ENCODE peak calls at places on chromosome 3, in ten cellular contexts. R is NCI-H2081; T is epithelial cell of esophagus; O is Calu3; E is islet precursor cell; H is stimulated activated CD8-positive, alpha-beta memory T cell treated with anti-CD3 and anti-CD28 coated beads, Interleukin-4, amount 100 ng/mL, for 1 hour; C is amygdala; Z is SJSA1; D is COR-L47; J is T-helper 17 cell. U is an unnamed sample.

GRCh38 chr3:124760601-124761000 is 30.3 kb downstream of the UMPS start:
- DNase-seq in E (peak; percentile 50), R (no peak), H (no peak), J (no peak), C (no peak), D (no peak), O (no peak), T (peak; percentile 38), Z (no peak), U (no peak)

GRCh38 chr3:139868773-139869172 is 66.2 kb upstream of the CLSTN2 start:
- DNase-seq in C (no peak), H (no peak), E (no peak), R (no peak), O (no peak), J (no peak), T (no peak), D (no peak), Z (no peak), U (no peak)

GRCh38 chr3:37852771-37853170 is 8.9 kb upstream of the CTDSPL start:
- DNase-seq in T (no peak), D (no peak), H (no peak), O (no peak), R (no peak), C (no peak), E (no peak), Z (no peak), J (no peak), U (no peak)

GRCh38 chr3:194395767-194396527 is 3.1 kb downstream of the GP5 start:
- DNase-seq in Z (no peak), R (no peak), E (peak; percentile 78), J (peak; percentile 27), C (no peak), T (no peak), O (no peak), D (no peak), H (no peak), U (no peak)

GRCh38 chr3:195227871-195228270 is 43.1 kb downstream of the XXYLT1 start:
- DNase-seq in R (no peak), E (peak; percentile 48), T (peak; percentile 20), Z (peak; percentile 9), H (no peak), J (no peak), D (no peak), C (no peak), O (no peak), U (no peak)

GRCh38 chr3:138011722-138012121 is 1.8 kb downstream of the CLDN18 start:
- DNase-seq in T (no peak), C (no peak), Z (no peak), O (no peak), D (no peak), R (no peak), J (no peak), E (no peak), H (no peak), U (no peak)

GRCh38 chr3:58521002-58521670 is 15.9 kb downstream of the ACOX2 start:
- DNase-seq in T (no peak), E (peak; percentile 51), Z (no peak), O (no peak), D (peak; percentile 64), J (no peak), R (peak; percentile 38), H (no peak), C (no peak), U (no peak)

GRCh38 chr3:4993276-4994143 is 14.3 kb downstream of the BHLHE40 start:
- DNase-seq in H (no peak), O (no peak), R (no peak), E (no peak), D (no peak), Z (peak; percentile 8), T (peak; percentile 45), C (no peak), J (no peak), U (no peak)

GRCh38 chr3:14204605-14205284 is 26.1 kb downstream of the LSM3 start:
- DNase-seq in J (no peak), R (no peak), C (no peak), Z (no peak), O (no peak), E (no peak), D (no peak), T (no peak), H (no peak), U (no peak)

GRCh38 chr3:53776494-53777101 is 69.6 kb downstream of the CHDH start:
- DNase-seq in O (no peak), E (no peak), J (no peak), C (no peak), R (no peak), H (no peak), T (peak; percentile 41), Z (no peak), D (no peak), U (no peak)

GRCh38 chr3:5138214-5138981 is 16.3 kb downstream of the ARL8B start:
- DNase-seq in Z (no peak), R (no peak), T (peak; percentile 29), O (no peak), J (no peak), H (no peak), E (no peak), D (no peak), C (no peak), U (no peak)

GRCh38 chr3:141430326-141430725 is 56.5 kb upstream of the RASA2 start:
- DNase-seq in E (no peak), Z (no peak), D (no peak), J (no peak), R (no peak), H (no peak), O (no peak), T (no peak), C (no peak), U (no peak)

GRCh38 chr3:73768594-73769308 is 144.0 kb upstream of the PDZRN3 start:
- DNase-seq in E (no peak), R (no peak), Z (no peak), J (no peak), H (no peak), O (no peak), D (no peak), T (no peak), C (no peak), U (no peak)

GRCh38 chr3:98897701-98898100 is 3.8 kb downstream of the DCBLD2 start:
- DNase-seq in E (no peak), R (no peak), O (no peak), Z (no peak), T (peak; percentile 32), C (no peak), J (no peak), H (no peak), D (no peak), U (no peak)

GRCh38 chr3:43287514-43287913 is 1.2 kb downstream of the SNRK start:
- DNase-seq in O (no peak), E (no peak), H (no peak), T (no peak), J (no peak), D (no peak), Z (no peak), R (no peak), C (no peak), U (no peak)

GRCh38 chr3:125057186-125057850 is 1.5 kb upstream of the HEG1 start:
- DNase-seq in O (no peak), J (no peak), Z (peak; percentile 69), H (no peak), R (no peak), D (no peak), C (no peak), T (peak; percentile 83), E (peak; percentile 81), U (no peak)

GRCh38 chr3:52040600-52040999 is 15.8 kb downstream of the DUSP7 start:
- DNase-seq in J (no peak), Z (no peak), O (no peak), E (no peak), R (no peak), H (no peak), D (no peak), T (no peak), C (no peak), U (no peak)

GRCh38 chr3:117059054-117059989 is 349.7 kb downstream of the TUSC7 start:
- DNase-seq in R (peak; percentile 34), C (no peak), H (no peak), T (peak; percentile 38), Z (peak; percentile 37), J (no peak), D (peak; percentile 76), O (no peak), E (no peak), U (no peak)

GRCh38 chr3:21942328-21942727 is 191.3 kb upstream of the ZNF385D start:
- DNase-seq in O (no peak), T (peak; percentile 69), H (no peak), Z (no peak), R (no peak), C (no peak), J (no peak), E (no peak), D (no peak), U (no peak)

GRCh38 chr3:38348903-38349302 is 2.3 kb downstream of the XYLB start:
- DNase-seq in H (no peak), Z (no peak), R (no peak), O (no peak), C (no peak), T (peak; percentile 71), J (no peak), D (no peak), E (no peak), U (no peak)

GRCh38 chr3:9280477-9281219 is 31.2 kb upstream of the SRGAP3 start:
- DNase-seq in O (no peak), D (peak; percentile 21), E (no peak), J (no peak), C (no peak), H (no peak), T (peak; percentile 18), R (no peak), Z (no peak), U (no peak)

GRCh38 chr3:146404451-146404850 is 64.9 kb downstream of the PLSCR2 start:
- DNase-seq in T (peak; percentile 13), D (no peak), R (no peak), O (no peak), H (no peak), C (no peak), E (no peak), J (no peak), Z (no peak), U (no peak)

GRCh38 chr3:107271787-107272387 is 105.4 kb upstream of the CCDC54 start:
- DNase-seq in R (no peak), D (peak; percentile 47), O (no peak), E (no peak), C (no peak), T (peak; percentile 48), J (no peak), H (no peak), Z (no peak), U (no peak)

GRCh38 chr3:123031051-123031450 is 3.5 kb upstream of the SEMA5B start:
- DNase-seq in J (no peak), D (no peak), R (no peak), E (no peak), O (no peak), H (no peak), C (no peak), T (no peak), Z (no peak), U (no peak)

GRCh38 chr3:118573922-118574321 is 460.7 kb downstream of the IGSF11 start:
- DNase-seq in T (peak; percentile 36), C (no peak), J (no peak), O (no peak), Z (no peak), E (no peak), D (no peak), H (no peak), R (no peak), U (no peak)

GRCh38 chr3:131361464-131362421 is 19.8 kb upstream of the NUDT16 start:
- DNase-seq in T (peak; percentile 74), O (peak; percentile 100), D (no peak), J (no peak), E (peak; percentile 96), Z (no peak), C (no peak), R (peak; percentile 15), H (no peak), U (peak; percentile 99)

GRCh38 chr3:196216081-196216564 is at the start of gene SLC51A:
- DNase-seq in R (no peak), O (peak; percentile 41), J (no peak), H (no peak), E (no peak), Z (no peak), T (no peak), D (no peak), C (no peak), U (no peak)

GRCh38 chr3:13686332-13686731 is 137.4 kb downstream of the FBLN2 start:
- DNase-seq in H (no peak), Z (no peak), J (no peak), R (no peak), D (no peak), T (no peak), O (no peak), E (no peak), C (no peak), U (no peak)